ENCODE peak calls at places on chromosomes 5 and 9, in ten cellular contexts. D is cardiac fibroblast, K is uterus, Q is cardiac muscle cell, Y is AG04450, J is omental fat pad, W is fibroblast of mammary gland, E is A549, H is upper lobe of right lung, X is heart left ventricle. B is an unnamed sample.

GRCh38 chr9:69645488-69645887 is 26.7 kb downstream of the APBA1 start:
- DNase-seq in D (no peak), K (no peak), Q (no peak), Y (no peak), J (no peak), W (no peak), E (no peak), H (peak; percentile 85), X (no peak), B (no peak)

GRCh38 chr5:177265395-177265794 is 38.1 kb downstream of the RAB24 start:
- DNase-seq in D (no peak), K (no peak), Q (no peak), Y (no peak), J (no peak), W (no peak), E (no peak), H (no peak), X (no peak), B (no peak)

GRCh38 chr9:133589454-133590227 is 19.5 kb downstream of the FAM163B start:
- DNase-seq in D (no peak), K (no peak), Q (no peak), Y (no peak), J (no peak), W (no peak), E (no peak), H (no peak), X (no peak), B (no peak)

GRCh38 chr5:132245593-132245992 is 11.9 kb upstream of the PDLIM4 start:
- DNase-seq in D (no peak), K (no peak), Q (no peak), Y (no peak), J (no peak), W (no peak), E (no peak), H (no peak), X (no peak), B (no peak)

GRCh38 chr5:102296229-102296817 is at the start of gene SLCO4C1:
- DNase-seq in D (peak; percentile 31), K (no peak), Q (peak; percentile 81), Y (no peak), J (no peak), W (peak; percentile 58), E (peak; percentile 61), H (peak; percentile 97), X (peak; percentile 71), B (peak; percentile 70)

GRCh38 chr9:134606951-134607733 is 34.5 kb upstream of the COL5A1 start:
- DNase-seq in D (no peak), K (peak; percentile 6), Q (no peak), Y (no peak), J (no peak), W (peak; percentile 31), E (no peak), H (no peak), X (no peak), B (no peak)

GRCh38 chr5:32302822-32303754 is 9.7 kb downstream of the MTMR12 start:
- DNase-seq in D (no peak), K (no peak), Q (no peak), Y (no peak), J (no peak), W (peak; percentile 14), E (peak; percentile 32), H (no peak), X (no peak), B (no peak)

GRCh38 chr9:14857449-14858305 is 52.6 kb downstream of the FREM1 start:
- DNase-seq in D (no peak), K (no peak), Q (no peak), Y (no peak), J (no peak), W (no peak), E (no peak), H (no peak), X (no peak), B (no peak)

GRCh38 chr9:136602193-136602885 is 56.5 kb upstream of the NOTCH1 start:
- DNase-seq in D (no peak), K (no peak), Q (no peak), Y (no peak), J (no peak), W (no peak), E (no peak), H (no peak), X (no peak), B (no peak)

GRCh38 chr5:154860765-154861164 is 2.3 kb downstream of the CNOT8 start:
- DNase-seq in D (no peak), K (no peak), Q (no peak), Y (no peak), J (no peak), W (no peak), E (no peak), H (no peak), X (no peak), B (no peak)

GRCh38 chr9:32554107-32554506 is 1.7 kb upstream of the TOPORS start:
- DNase-seq in D (peak; percentile 61), K (no peak), Q (no peak), Y (no peak), J (no peak), W (peak; percentile 43), E (no peak), H (no peak), X (no peak), B (no peak)

GRCh38 chr5:1509346-1510085 is 14.2 kb downstream of the LPCAT1 start:
- DNase-seq in D (no peak), K (peak; percentile 3), Q (no peak), Y (no peak), J (peak; percentile 11), W (no peak), E (no peak), H (peak; percentile 56), X (peak; percentile 6), B (no peak)

GRCh38 chr5:129541648-129542251 is 81.7 kb downstream of the ADAMTS19 start:
- DNase-seq in D (peak; percentile 11), K (no peak), Q (peak; percentile 8), Y (no peak), J (no peak), W (peak; percentile 63), E (no peak), H (no peak), X (no peak), B (no peak)

GRCh38 chr5:145237843-145238242 is 597.3 kb downstream of the PRELID2 start:
- DNase-seq in D (peak; percentile 70), K (no peak), Q (peak; percentile 86), Y (no peak), J (no peak), W (peak; percentile 55), E (no peak), H (no peak), X (no peak), B (no peak)

GRCh38 chr9:133788819-133789733 is 50.9 kb upstream of the SARDH start:
- DNase-seq in D (no peak), K (peak; percentile 62), Q (no peak), Y (no peak), J (no peak), W (no peak), E (no peak), H (no peak), X (peak; percentile 55), B (no peak)

GRCh38 chr9:95505072-95505471 is 11.7 kb downstream of the PTCH1 start:
- DNase-seq in D (no peak), K (no peak), Q (no peak), Y (no peak), J (no peak), W (no peak), E (no peak), H (no peak), X (no peak), B (no peak)

GRCh38 chr9:93205045-93205768 is 21.3 kb downstream of the WNK2 start:
- DNase-seq in D (peak; percentile 68), K (peak; percentile 62), Q (peak; percentile 91), Y (no peak), J (no peak), W (no peak), E (no peak), H (peak; percentile 64), X (peak; percentile 86), B (no peak)

GRCh38 chr5:128965011-128965637 is at the start of gene SLC27A6:
- DNase-seq in D (no peak), K (no peak), Q (peak; percentile 79), Y (no peak), J (no peak), W (peak; percentile 10), E (peak; percentile 13), H (peak; percentile 62), X (peak; percentile 32), B (no peak)

DNA sequence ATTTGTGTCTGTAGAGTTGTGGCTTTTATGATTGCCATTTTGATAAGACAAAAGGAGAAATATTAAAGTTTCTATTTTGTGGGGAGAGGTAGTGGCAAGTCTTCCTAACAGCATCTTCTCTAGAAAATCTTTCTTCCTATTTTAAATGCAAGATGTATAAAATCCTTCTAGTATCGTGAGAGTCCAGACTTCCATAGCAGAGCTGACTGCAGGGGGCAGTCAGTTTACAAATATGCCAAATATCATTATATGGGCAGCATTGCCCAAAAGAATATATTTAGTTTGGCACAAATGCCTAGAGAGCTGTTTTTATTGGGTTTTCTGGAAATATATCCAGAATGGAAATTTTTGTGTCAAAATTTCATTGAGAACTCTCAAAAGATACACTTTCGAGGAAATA is 82.1 kb upstream of the ALDH1A1 start:
- DNase-seq in D (peak; percentile 18), K (no peak), Q (no peak), Y (no peak), J (no peak), W (no peak), E (no peak), H (no peak), X (no peak), B (no peak)
- TF ChIP-seq CTCF in D (no peak), K (no peak), Q (peak; percentile 26), Y (no peak), J (no peak), W (peak; percentile 6), E (no peak), H (no peak), X (no peak), B (no peak)

DNA sequence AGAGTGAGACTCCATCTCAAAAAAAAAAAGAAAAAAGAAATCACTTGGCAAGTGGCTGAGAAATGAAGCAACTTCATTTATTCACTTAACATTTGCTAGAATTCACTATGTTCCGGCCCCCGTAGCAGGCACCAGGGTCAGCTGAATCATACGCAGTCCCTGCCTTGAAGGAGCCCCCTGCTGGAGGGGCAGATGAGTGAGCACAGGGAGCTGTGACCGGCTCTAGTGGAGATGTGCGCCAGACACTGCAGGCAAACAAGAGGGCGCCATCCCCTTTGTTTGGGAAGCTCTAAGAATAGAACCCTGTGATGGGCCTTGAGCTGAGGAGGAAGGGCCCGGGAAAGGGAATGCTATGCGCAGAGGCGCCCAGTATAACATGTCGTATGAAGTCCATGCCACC is 20.2 kb upstream of the RPL26L1 start:
- DNase-seq in D (peak; percentile 32), K (no peak), Q (peak; percentile 62), Y (no peak), J (no peak), W (peak; percentile 40), E (no peak), H (no peak), X (no peak), B (no peak)
- TF ChIP-seq CTCF in D (peak; percentile 37), K (no peak), Q (peak; percentile 35), Y (peak; percentile 47), J (no peak), W (peak; percentile 35), E (peak; percentile 35), H (peak; percentile 21), X (peak; percentile 7), B (no peak)

GRCh38 chr5:8473827-8474568 is 605.0 kb downstream of the MTRR start:
- DNase-seq in D (no peak), K (no peak), Q (no peak), Y (no peak), J (no peak), W (no peak), E (no peak), H (no peak), X (no peak), B (no peak)
- TF ChIP-seq CTCF in D (peak; percentile 27), K (no peak), Q (peak; percentile 12), Y (peak; percentile 42), J (no peak), W (peak; percentile 6), E (no peak), H (no peak), X (no peak), B (no peak)

GRCh38 chr5:93909356-93909755 is 168.0 kb upstream of the POU5F2 start:
- DNase-seq in D (peak; percentile 45), K (no peak), Q (no peak), Y (no peak), J (no peak), W (peak; percentile 21), E (no peak), H (no peak), X (no peak), B (no peak)
- TF ChIP-seq CTCF in D (peak; percentile 17), K (no peak), Q (peak; percentile 28), Y (no peak), J (no peak), W (peak; percentile 29), E (peak; percentile 39), H (peak; percentile 16), X (no peak), B (no peak)

B was measured in natural killer cell.